ENCODE peak calls at places on chromosomes 6 and 20, in four cellular contexts. M, C, E and G are unnamed samples.

GRCh38 chr6:43181942-43182860 is at the start of gene CUL9:
- DNase-seq in M (peak), C (peak), E (peak), G (peak)

GRCh38 chr6:130485870-130486269 is 120.1 kb downstream of the TMEM200A start:
- DNase-seq in M (no peak), C (no peak), E (no peak), G (no peak)

GRCh38 chr6:96509281-96509680 is 12.3 kb upstream of the UFL1 start:
- DNase-seq in M (no peak), C (no peak), E (no peak), G (no peak)

GRCh38 chr20:3045042-3045815 is 623 bp upstream of the MRPS26 start:
- DNase-seq in M (peak), C (peak), E (peak), G (no peak)

GRCh38 chr20:14757728-14758127 is 420.3 kb upstream of the FLRT3 start:
- DNase-seq in M (no peak), C (peak), E (no peak), G (no peak)

GRCh38 chr6:151269318-151269995 is 29.7 kb downstream of the AKAP12 start:
- DNase-seq in M (no peak), C (no peak), E (peak), G (no peak)

GRCh38 chr6:112863753-112864152 is 516.6 kb downstream of the RFPL4B start:
- DNase-seq in M (no peak), C (no peak), E (no peak), G (no peak)

GRCh38 chr20:32636278-32636677 is 37.5 kb downstream of the C20orf203 start:
- DNase-seq in M (no peak), C (no peak), E (peak), G (no peak)

GRCh38 chr6:87702589-87702945 is 534 bp upstream of the AKIRIN2 start:
- DNase-seq in M (no peak), C (peak), E (peak), G (no peak)

GRCh38 chr6:77535172-77535571 is 71.9 kb upstream of the HTR1B start:
- DNase-seq in M (no peak), C (no peak), E (no peak), G (no peak)

GRCh38 chr6:30682181-30683117 is 4.0 kb downstream of the PPP1R18 start:
- DNase-seq in M (peak), C (peak), E (peak), G (peak)

GRCh38 chr20:59765599-59766177 is 161.3 kb downstream of the PHACTR3 start:
- DNase-seq in M (no peak), C (peak), E (no peak), G (no peak)

GRCh38 chr6:125203395-125203794 is 49.8 kb downstream of the TPD52L1 start:
- DNase-seq in M (no peak), C (no peak), E (no peak), G (no peak)

GRCh38 chr20:61251529-61252393 is at the start of gene CDH4:
- DNase-seq in M (no peak), C (peak), E (no peak), G (no peak)

GRCh38 chr6:143742070-143742954 is 64.5 kb downstream of the PHACTR2 start:
- DNase-seq in M (no peak), C (no peak), E (no peak), G (no peak)

GRCh38 chr6:150977276-150977675 is 111.8 kb downstream of the MTHFD1L start:
- DNase-seq in M (no peak), C (no peak), E (no peak), G (no peak)

GRCh38 chr6:134047673-134048072 is 4.8 kb downstream of the SLC2A12 start:
- DNase-seq in M (no peak), C (no peak), E (no peak), G (no peak)

DNA sequence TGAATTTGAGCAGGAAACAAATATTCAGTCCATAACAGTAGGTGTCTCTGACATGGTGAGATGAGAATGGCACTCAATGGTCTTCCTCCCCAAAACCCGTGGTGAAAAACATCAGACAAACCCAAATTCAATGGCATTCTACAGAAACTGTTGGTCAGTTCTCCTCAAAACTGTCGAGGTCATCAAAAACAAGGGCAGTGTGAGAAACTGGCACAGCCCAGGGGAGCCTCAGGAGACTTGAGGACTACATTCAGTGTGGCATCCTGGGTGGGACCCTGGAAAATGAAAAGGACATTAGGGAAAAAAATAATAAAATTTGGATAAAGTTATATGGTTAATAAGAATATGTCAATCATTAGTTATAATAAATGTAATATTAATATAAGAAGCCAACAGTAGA is 40.6 kb downstream of the LBP start:
- DNase-seq in M (no peak), C (no peak), E (no peak), G (no peak)
- H3K27ac ChIP-seq in M (no peak), C (no peak), E (no peak), G (no peak)

DNA sequence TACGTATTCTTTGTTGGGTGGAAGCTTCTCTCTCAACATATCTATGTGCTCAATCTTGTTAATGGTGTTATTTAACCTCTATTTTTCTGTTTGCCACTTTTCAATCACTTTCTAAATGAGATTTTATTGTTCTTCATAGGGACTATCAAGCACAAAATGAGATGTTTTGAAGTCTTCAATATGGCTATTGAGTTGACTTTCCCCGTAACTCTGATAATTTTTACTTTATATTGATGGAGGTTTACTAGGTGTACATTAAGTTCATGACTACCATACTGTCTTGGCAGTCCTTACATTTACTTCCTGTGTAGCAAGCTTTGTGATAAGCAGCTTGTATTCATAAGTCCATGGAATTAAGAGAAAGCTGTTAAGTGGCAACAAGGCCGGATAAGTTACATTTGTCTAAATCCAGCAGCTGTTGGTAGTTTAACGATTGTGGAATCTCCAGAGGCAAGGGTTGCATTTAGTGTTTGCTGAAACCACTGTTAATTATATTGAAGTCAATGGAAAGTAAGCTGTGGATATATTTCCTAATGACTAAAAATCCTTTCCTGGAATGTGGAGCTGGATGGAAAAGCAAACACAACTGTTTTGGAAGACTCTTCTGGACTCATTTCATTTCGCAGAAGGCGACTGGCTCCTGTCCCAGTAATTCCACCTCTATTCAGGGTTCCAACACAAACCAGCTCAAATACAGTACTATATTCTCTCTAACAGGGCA is 57.3 kb upstream of the SMIM29 start:
- DNase-seq in M (no peak), C (no peak), E (peak), G (no peak)
- H3K27ac ChIP-seq in M (peak), C (no peak), E (no peak), G (no peak)

DNA sequence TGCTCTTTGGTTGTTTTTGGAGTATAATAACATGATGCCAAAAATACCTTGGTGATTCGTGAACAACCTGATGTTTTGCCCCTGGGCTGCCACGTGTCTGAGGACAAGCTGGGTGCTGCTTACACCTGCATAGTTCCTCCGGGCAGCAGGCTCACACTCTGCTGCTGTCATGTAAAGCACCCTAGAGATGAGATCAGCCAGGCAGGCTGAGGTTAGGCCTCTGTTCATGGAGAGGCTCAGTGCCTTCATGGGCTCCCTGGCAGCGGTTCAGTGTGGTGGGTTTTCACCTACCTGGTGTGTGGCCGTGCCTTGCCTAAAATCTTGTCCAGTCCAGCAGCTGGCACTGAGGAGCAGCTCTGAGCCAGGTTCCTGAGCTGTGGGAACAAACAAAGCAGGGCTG is 60.1 kb upstream of the TAGAP start:
- DNase-seq in M (no peak), C (no peak), E (no peak), G (no peak)
- H3K27ac ChIP-seq in M (no peak), C (no peak), E (no peak), G (no peak)

GRCh38 chr6:81608776-81609175 is 143.7 kb downstream of the TENT5A start:
- DNase-seq in M (no peak), C (no peak), E (peak), G (no peak)

GRCh38 chr6:81609736-81610135 is 142.7 kb downstream of the TENT5A start:
- DNase-seq in M (no peak), C (no peak), E (no peak), G (no peak)

GRCh38 chr6:81601918-81602317 is 150.6 kb downstream of the TENT5A start:
- DNase-seq in M (no peak), C (no peak), E (no peak), G (no peak)

GRCh38 chr6:81605526-81605925 is 147.0 kb downstream of the TENT5A start:
- DNase-seq in M (no peak), C (no peak), E (no peak), G (no peak)

GRCh38 chr6:81606965-81607381 is 145.5 kb downstream of the TENT5A start:
- DNase-seq in M (no peak), C (no peak), E (peak), G (no peak)
- H3K27ac ChIP-seq in M (no peak), C (no peak), E (peak), G (no peak)

GRCh38 chr20:49909499-49910339 is 5.6 kb downstream of the SPATA2 start:
- DNase-seq in M (no peak), C (peak), E (no peak), G (no peak)
- H3K27ac ChIP-seq in M (no peak), C (no peak), E (no peak), G (no peak)

DNA sequence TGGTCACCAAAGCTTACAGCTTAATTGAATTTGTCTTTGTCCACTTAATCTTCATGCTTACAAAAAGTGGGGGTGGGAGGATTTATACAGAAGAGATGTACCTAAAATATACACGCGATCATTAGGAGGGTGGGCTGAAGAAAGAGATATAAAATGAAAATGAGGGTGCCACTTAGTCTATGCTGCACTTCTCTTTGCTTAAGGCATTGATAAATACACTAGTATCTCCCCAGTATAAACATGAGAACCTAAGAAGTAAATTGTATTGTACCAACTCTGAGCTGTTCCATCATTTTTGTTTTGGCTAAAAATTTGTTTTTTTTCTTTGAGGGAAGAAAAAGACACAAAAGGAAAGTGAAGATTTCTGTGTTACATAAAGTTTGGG is 170.8 kb upstream of the ZNF217 start:
- DNase-seq in M (no peak), C (no peak), E (no peak), G (no peak)
- H3K27ac ChIP-seq in M (no peak), C (peak), E (peak), G (no peak)

GRCh38 chr6:20119446-20119845 is 92.8 kb downstream of the MBOAT1 start:
- DNase-seq in M (no peak), C (no peak), E (no peak), G (no peak)
- H3K27ac ChIP-seq in M (no peak), C (no peak), E (no peak), G (no peak)